ENCODE peak calls at places on chromosomes 7 and 10, in four cellular contexts. X, K, D and W are unnamed samples.

GRCh38 chr10:120982507-120982906 is 131.3 kb downstream of the WDR11 start:
- DNase-seq in X (no peak), D (no peak), K (no peak), W (no peak)

GRCh38 chr10:47025253-47025539 is 114.0 kb downstream of the PTPN20 start:
- DNase-seq in D (no peak), K (no peak), X (no peak), W (peak; percentile 8)

GRCh38 chr7:74320645-74321178 is 31.5 kb downstream of the CLIP2 start:
- DNase-seq in X (peak; percentile 61), K (no peak), D (no peak), W (no peak)

GRCh38 chr7:29684787-29685650 is 121.3 kb upstream of the WIPF3 start:
- DNase-seq in X (peak; percentile 64), K (peak; percentile 56), D (peak; percentile 54), W (peak; percentile 82)

GRCh38 chr10:131724891-131725735 is 175.7 kb upstream of the PPP2R2D start:
- DNase-seq in K (no peak), D (no peak), X (no peak), W (no peak)

GRCh38 chr7:85682819-85683218 is 496.0 kb upstream of the SEMA3D start:
- DNase-seq in K (no peak), X (no peak), D (no peak), W (no peak)

GRCh38 chr7:114645451-114645850 is 230.8 kb downstream of the FOXP2 start:
- DNase-seq in K (no peak), D (no peak), X (no peak), W (no peak)

GRCh38 chr10:79905322-79906314 is 43.3 kb downstream of the SFTPD start:
- DNase-seq in X (no peak), D (no peak), K (no peak), W (no peak)

GRCh38 chr10:98858525-98858924 is 377.1 kb downstream of the HPSE2 start:
- DNase-seq in K (peak; percentile 3), X (no peak), D (peak; percentile 16), W (peak; percentile 13)

GRCh38 chr7:155258233-155258575 is 39.5 kb upstream of the INSIG1 start:
- DNase-seq in D (no peak), K (no peak), X (no peak), W (no peak)

GRCh38 chr7:45917064-45917463 is 4.0 kb downstream of the IGFBP3 start:
- DNase-seq in K (no peak), X (no peak), D (no peak), W (no peak)

GRCh38 chr7:27180431-27181175 is 4.4 kb downstream of the HOXA11 start:
- DNase-seq in D (no peak), X (no peak), K (no peak), W (no peak)

GRCh38 chr10:122362031-122362592 is 12.4 kb upstream of the PLEKHA1 start:
- DNase-seq in D (no peak), K (no peak), X (no peak), W (no peak)

GRCh38 chr10:100364735-100365391 is 17.8 kb downstream of the SCD start:
- DNase-seq in X (no peak), D (peak; percentile 44), K (peak; percentile 72), W (no peak)

GRCh38 chr7:81846398-81846797 is 76.6 kb upstream of the HGF start:
- DNase-seq in D (no peak), K (no peak), X (no peak), W (no peak)

GRCh38 chr7:150788474-150789269 is 11.5 kb downstream of the TMEM176B start:
- DNase-seq in X (no peak), K (no peak), D (no peak), W (no peak)

GRCh38 chr7:94297397-94297838 is 97.3 kb upstream of the COL1A2 start:
- DNase-seq in K (no peak), D (no peak), X (no peak), W (no peak)

GRCh38 chr10:99665304-99665703 is 6.0 kb downstream of the ENTPD7 start:
- DNase-seq in X (no peak), D (no peak), K (no peak), W (no peak)

GRCh38 chr7:26399309-26399610 is 107.6 kb downstream of the SNX10 start:
- DNase-seq in K (no peak), X (no peak), D (no peak), W (peak; percentile 22)

GRCh38 chr10:123044391-123044790 is 35.6 kb downstream of the ACADSB start:
- DNase-seq in X (peak; percentile 8), K (no peak), D (no peak), W (no peak)

GRCh38 chr7:7868245-7868899 is 100.2 kb upstream of the GLCCI1 start:
- DNase-seq in D (no peak), K (no peak), X (no peak), W (no peak)

GRCh38 chr7:102992820-102993531 is 80.2 kb downstream of the LRRC17 start:
- DNase-seq in D (no peak), K (peak; percentile 26), X (peak; percentile 80), W (no peak)

GRCh38 chr10:112949875-112950507 is at the start of gene TCF7L2:
- DNase-seq in X (peak; percentile 81), D (peak; percentile 94), K (peak; percentile 98), W (peak; percentile 97)

GRCh38 chr7:34333184-34333583 is 324.8 kb upstream of the NPSR1 start:
- DNase-seq in K (no peak), D (no peak), X (no peak), W (no peak)

GRCh38 chr10:9869777-9870176 is 1147.9 kb upstream of the CELF2 start:
- DNase-seq in K (no peak), X (no peak), D (no peak), W (no peak)

GRCh38 chr10:94131885-94132284 is 138.2 kb downstream of the PLCE1 start:
- DNase-seq in K (no peak), D (no peak), X (no peak), W (no peak)

GRCh38 chr7:22867589-22867988 is 44.9 kb upstream of the TOMM7 start:
- DNase-seq in X (no peak), D (no peak), K (no peak), W (no peak)

GRCh38 chr7:16804674-16805439 is at the start of gene AGR2:
- DNase-seq in K (no peak), D (no peak), X (no peak), W (no peak)

GRCh38 chr7:155750255-155751125 is 61.8 kb downstream of the SHH start:
- DNase-seq in K (no peak), X (no peak), D (no peak), W (no peak)

GRCh38 chr7:27179503-27180430 is 5.3 kb downstream of the HOXA11 start:
- DNase-seq in D (peak; percentile 71), X (peak; percentile 85), K (peak; percentile 41), W (peak; percentile 80)

GRCh38 chr7:143396625-143397556 is 11.8 kb downstream of the EPHA1 start:
- DNase-seq in D (no peak), X (no peak), K (no peak), W (no peak)

GRCh38 chr10:12097791-12098190 is 29.0 kb downstream of the DHTKD1 start:
- DNase-seq in K (no peak), D (no peak), X (no peak), W (no peak)

GRCh38 chr7:116671681-116672595 is at the start of gene MET:
- DNase-seq in D (peak; percentile 65), K (peak; percentile 80), X (peak; percentile 49), W (peak; percentile 80)

GRCh38 chr7:137609500-137609899 is 237.3 kb downstream of the DGKI start:
- DNase-seq in D (no peak), X (no peak), K (no peak), W (no peak)

GRCh38 chr10:110215751-110216150 is 8.3 kb downstream of the MXI1 start:
- DNase-seq in D (no peak), K (no peak), X (peak; percentile 13), W (no peak)

GRCh38 chr10:30847199-30847598 is 184.5 kb downstream of the ZNF438 start:
- DNase-seq in K (no peak), X (no peak), D (no peak), W (no peak)

GRCh38 chr7:87608443-87608842 is 7.8 kb upstream of the ABCB1 start:
- DNase-seq in D (no peak), X (no peak), K (no peak), W (no peak)
- TF ChIP-seq ELF4 in D (no peak), X (no peak), K (no peak), W (no peak)

GRCh38 chr10:69285699-69286098 is 7.4 kb downstream of the HK1 start:
- DNase-seq in X (no peak), K (no peak), D (no peak), W (no peak)
- TF ChIP-seq ELF4 in X (no peak), K (no peak), D (no peak), W (no peak)

GRCh38 chr7:66250711-66251110 is 45.6 kb downstream of the TPST1 start:
- DNase-seq in D (no peak), K (peak; percentile 69), X (no peak), W (no peak)
- TF ChIP-seq ELF4 in D (no peak), K (no peak), X (no peak), W (no peak)

DNA sequence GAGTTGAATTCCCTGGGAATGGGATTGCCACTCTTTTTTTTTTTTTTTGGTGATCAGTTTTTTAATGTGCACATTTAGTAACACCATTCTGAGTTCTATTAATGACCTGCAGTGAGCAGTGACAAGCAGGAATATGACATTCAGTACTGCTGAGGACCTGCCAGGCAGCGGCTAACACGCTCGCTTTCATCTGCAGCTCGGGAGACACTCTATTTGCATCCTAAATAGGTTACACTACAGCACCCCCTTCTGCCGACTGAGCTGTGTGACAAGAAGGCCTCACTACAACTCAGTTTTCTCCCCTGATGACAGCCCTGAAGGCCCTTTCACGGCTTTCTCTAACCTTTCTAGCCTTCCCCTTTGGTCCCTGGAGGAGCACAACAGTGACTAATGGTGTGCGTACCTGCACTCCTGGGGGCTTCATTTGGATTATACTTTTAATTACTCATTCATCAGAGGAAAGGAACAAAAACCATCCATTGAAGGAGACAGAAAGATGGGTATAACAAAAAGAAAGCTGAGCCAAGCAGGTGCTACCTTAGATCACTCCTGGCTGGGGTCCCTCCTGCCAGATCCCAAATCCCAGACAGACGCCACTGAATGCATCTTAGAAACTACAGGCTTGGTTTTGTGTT is 872.4 kb downstream of the LRMDA start:
- DNase-seq in D (peak; percentile 81), X (no peak), K (peak; percentile 81), W (peak; percentile 76)
- TF ChIP-seq ELF4 in D (no peak), X (no peak), K (no peak), W (no peak)

DNA sequence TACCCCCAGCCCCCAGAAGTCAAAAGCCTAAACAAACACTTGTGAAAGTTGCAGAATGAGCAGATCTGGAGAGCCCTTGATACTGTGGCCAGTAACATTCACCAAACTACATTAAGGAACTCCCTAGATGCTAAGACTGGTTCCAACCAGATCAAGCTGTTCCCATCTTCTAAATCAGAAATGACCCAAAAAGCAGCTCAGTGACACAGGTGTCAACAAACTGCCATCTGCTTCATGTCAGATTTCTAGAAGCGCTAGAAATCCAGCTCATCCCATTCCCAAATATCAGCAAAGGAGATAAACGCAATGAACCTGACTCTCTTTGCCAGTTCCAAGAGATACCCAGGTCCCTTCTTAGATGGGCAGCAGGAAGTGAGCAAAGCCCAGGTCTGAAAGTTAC is 90.6 kb downstream of the GFRA1 start:
- DNase-seq in X (no peak), K (no peak), D (no peak), W (no peak)
- TF ChIP-seq ELF4 in X (no peak), K (no peak), D (no peak), W (no peak)